ENCODE peak calls at places on chromosomes 11 and 22, in seven cellular contexts. One of them, this sample, is unnamed.

GRCh38 chr22:23305321-23305910 is 125.1 kb downstream of the BCR start:
- DNase-seq in IMR-90: peak
- DNase-seq in mammary epithelial cell: no peak
- DNase-seq in astrocyte: peak
- DNase-seq in neural progenitor cell: no peak
- DNase-seq in MM.1S: no peak
- DNase-seq in kidney: peak
- DNase-seq in this sample: no peak

GRCh38 chr22:36808611-36809344 is 8.1 kb downstream of the PVALB start:
- DNase-seq in IMR-90: no peak
- DNase-seq in neural progenitor cell: no peak
- DNase-seq in MM.1S: peak
- DNase-seq in astrocyte: no peak
- DNase-seq in kidney: no peak
- DNase-seq in mammary epithelial cell: no peak
- DNase-seq in this sample: no peak

GRCh38 chr11:128095459-128096096 is 491.8 kb downstream of the ETS1 start:
- DNase-seq in neural progenitor cell: no peak
- DNase-seq in mammary epithelial cell: peak
- DNase-seq in IMR-90: peak
- DNase-seq in astrocyte: peak
- DNase-seq in kidney: no peak
- DNase-seq in MM.1S: no peak
- DNase-seq in this sample: no peak

GRCh38 chr22:48320671-48321515 is 1506.8 kb downstream of the BRD1 start:
- DNase-seq in IMR-90: no peak
- DNase-seq in neural progenitor cell: peak
- DNase-seq in astrocyte: no peak
- DNase-seq in kidney: peak
- DNase-seq in MM.1S: no peak
- DNase-seq in mammary epithelial cell: no peak
- DNase-seq in this sample: no peak

GRCh38 chr22:42268852-42269406 is 1.5 kb downstream of the TCF20 start:
- DNase-seq in neural progenitor cell: no peak
- DNase-seq in MM.1S: no peak
- DNase-seq in mammary epithelial cell: no peak
- DNase-seq in astrocyte: no peak
- DNase-seq in IMR-90: no peak
- DNase-seq in kidney: no peak
- DNase-seq in this sample: no peak

GRCh38 chr11:94583885-94584500 is 16.8 kb downstream of the PIWIL4 start:
- DNase-seq in kidney: no peak
- DNase-seq in astrocyte: no peak
- DNase-seq in neural progenitor cell: no peak
- DNase-seq in MM.1S: no peak
- DNase-seq in IMR-90: peak
- DNase-seq in mammary epithelial cell: peak
- DNase-seq in this sample: no peak

GRCh38 chr11:44906641-44907040 is 44.0 kb downstream of the TP53I11 start:
- DNase-seq in mammary epithelial cell: no peak
- DNase-seq in astrocyte: no peak
- DNase-seq in MM.1S: no peak
- DNase-seq in kidney: no peak
- DNase-seq in IMR-90: no peak
- DNase-seq in neural progenitor cell: no peak
- DNase-seq in this sample: no peak

GRCh38 chr22:27801616-27802388 is at the start of gene MN1:
- DNase-seq in MM.1S: no peak
- DNase-seq in neural progenitor cell: peak
- DNase-seq in mammary epithelial cell: peak
- DNase-seq in IMR-90: peak
- DNase-seq in kidney: peak
- DNase-seq in astrocyte: no peak
- DNase-seq in this sample: peak

GRCh38 chr11:45993438-45994064 is 71.1 kb downstream of the LARGE2 start:
- DNase-seq in kidney: no peak
- DNase-seq in astrocyte: peak
- DNase-seq in neural progenitor cell: no peak
- DNase-seq in MM.1S: no peak
- DNase-seq in IMR-90: no peak
- DNase-seq in mammary epithelial cell: no peak
- DNase-seq in this sample: peak

GRCh38 chr11:9118277-9118676 is 26.9 kb upstream of the SCUBE2 start:
- DNase-seq in mammary epithelial cell: no peak
- DNase-seq in neural progenitor cell: no peak
- DNase-seq in MM.1S: no peak
- DNase-seq in kidney: no peak
- DNase-seq in IMR-90: no peak
- DNase-seq in astrocyte: peak
- DNase-seq in this sample: no peak

GRCh38 chr11:23585700-23586099 is 725.4 kb upstream of the CCDC179 start:
- DNase-seq in mammary epithelial cell: no peak
- DNase-seq in neural progenitor cell: no peak
- DNase-seq in kidney: no peak
- DNase-seq in astrocyte: no peak
- DNase-seq in MM.1S: no peak
- DNase-seq in IMR-90: no peak
- DNase-seq in this sample: no peak

GRCh38 chr11:83816572-83817187 is 530.5 kb upstream of the CCDC90B start:
- DNase-seq in neural progenitor cell: peak
- DNase-seq in mammary epithelial cell: no peak
- DNase-seq in kidney: no peak
- DNase-seq in IMR-90: peak
- DNase-seq in MM.1S: peak
- DNase-seq in astrocyte: peak
- DNase-seq in this sample: no peak

GRCh38 chr22:32144875-32145274 is 14.2 kb downstream of the C22orf42 start:
- DNase-seq in astrocyte: no peak
- DNase-seq in neural progenitor cell: no peak
- DNase-seq in mammary epithelial cell: no peak
- DNase-seq in IMR-90: no peak
- DNase-seq in kidney: no peak
- DNase-seq in MM.1S: no peak
- DNase-seq in this sample: no peak

GRCh38 chr11:10453261-10453660 is 1.8 kb upstream of the AMPD3 start:
- DNase-seq in MM.1S: no peak
- DNase-seq in astrocyte: no peak
- DNase-seq in neural progenitor cell: no peak
- DNase-seq in mammary epithelial cell: peak
- DNase-seq in kidney: no peak
- DNase-seq in IMR-90: peak
- DNase-seq in this sample: no peak

GRCh38 chr11:95884364-95884763 is 39.5 kb downstream of the MTMR2 start:
- DNase-seq in MM.1S: no peak
- DNase-seq in kidney: no peak
- DNase-seq in neural progenitor cell: no peak
- DNase-seq in astrocyte: peak
- DNase-seq in IMR-90: peak
- DNase-seq in mammary epithelial cell: peak
- DNase-seq in this sample: no peak

GRCh38 chr11:2142762-2143202 is 3.6 kb upstream of the IGF2 start:
- DNase-seq in MM.1S: no peak
- DNase-seq in mammary epithelial cell: peak
- DNase-seq in kidney: no peak
- DNase-seq in neural progenitor cell: no peak
- DNase-seq in IMR-90: peak
- DNase-seq in astrocyte: peak
- DNase-seq in this sample: no peak

GRCh38 chr22:19229600-19229999 is 51.1 kb upstream of the SLC25A1 start:
- DNase-seq in MM.1S: no peak
- DNase-seq in astrocyte: no peak
- DNase-seq in IMR-90: no peak
- DNase-seq in kidney: no peak
- DNase-seq in mammary epithelial cell: no peak
- DNase-seq in neural progenitor cell: no peak
- DNase-seq in this sample: no peak

GRCh38 chr22:21726650-21727049 is 8.9 kb downstream of the YPEL1 start:
- DNase-seq in neural progenitor cell: peak
- DNase-seq in MM.1S: peak
- DNase-seq in kidney: no peak
- DNase-seq in astrocyte: no peak
- DNase-seq in mammary epithelial cell: no peak
- DNase-seq in IMR-90: no peak
- DNase-seq in this sample: peak

GRCh38 chr11:116605543-116605942 is 167.2 kb downstream of the BUD13 start:
- DNase-seq in IMR-90: peak
- DNase-seq in neural progenitor cell: peak
- DNase-seq in astrocyte: peak
- DNase-seq in mammary epithelial cell: peak
- DNase-seq in MM.1S: peak
- DNase-seq in kidney: no peak
- DNase-seq in this sample: peak

GRCh38 chr11:103910721-103911120 is 125.7 kb upstream of the DDI1 start:
- DNase-seq in astrocyte: no peak
- DNase-seq in MM.1S: no peak
- DNase-seq in kidney: no peak
- DNase-seq in IMR-90: no peak
- DNase-seq in mammary epithelial cell: no peak
- DNase-seq in neural progenitor cell: no peak
- DNase-seq in this sample: peak

GRCh38 chr11:115993613-115994012 is 489.4 kb upstream of the CADM1 start:
- DNase-seq in kidney: no peak
- DNase-seq in neural progenitor cell: no peak
- DNase-seq in MM.1S: no peak
- DNase-seq in mammary epithelial cell: no peak
- DNase-seq in astrocyte: no peak
- DNase-seq in IMR-90: no peak
- DNase-seq in this sample: no peak

GRCh38 chr11:64724863-64725535 is 2.0 kb upstream of the NRXN2 start:
- DNase-seq in IMR-90: no peak
- DNase-seq in astrocyte: no peak
- DNase-seq in mammary epithelial cell: no peak
- DNase-seq in neural progenitor cell: no peak
- DNase-seq in MM.1S: no peak
- DNase-seq in kidney: peak
- DNase-seq in this sample: peak

GRCh38 chr11:69891421-69892236 is 72.4 kb upstream of the FGF3 start:
- DNase-seq in IMR-90: peak
- DNase-seq in mammary epithelial cell: no peak
- DNase-seq in astrocyte: no peak
- DNase-seq in kidney: peak
- DNase-seq in MM.1S: no peak
- DNase-seq in neural progenitor cell: no peak
- DNase-seq in this sample: no peak

DNA sequence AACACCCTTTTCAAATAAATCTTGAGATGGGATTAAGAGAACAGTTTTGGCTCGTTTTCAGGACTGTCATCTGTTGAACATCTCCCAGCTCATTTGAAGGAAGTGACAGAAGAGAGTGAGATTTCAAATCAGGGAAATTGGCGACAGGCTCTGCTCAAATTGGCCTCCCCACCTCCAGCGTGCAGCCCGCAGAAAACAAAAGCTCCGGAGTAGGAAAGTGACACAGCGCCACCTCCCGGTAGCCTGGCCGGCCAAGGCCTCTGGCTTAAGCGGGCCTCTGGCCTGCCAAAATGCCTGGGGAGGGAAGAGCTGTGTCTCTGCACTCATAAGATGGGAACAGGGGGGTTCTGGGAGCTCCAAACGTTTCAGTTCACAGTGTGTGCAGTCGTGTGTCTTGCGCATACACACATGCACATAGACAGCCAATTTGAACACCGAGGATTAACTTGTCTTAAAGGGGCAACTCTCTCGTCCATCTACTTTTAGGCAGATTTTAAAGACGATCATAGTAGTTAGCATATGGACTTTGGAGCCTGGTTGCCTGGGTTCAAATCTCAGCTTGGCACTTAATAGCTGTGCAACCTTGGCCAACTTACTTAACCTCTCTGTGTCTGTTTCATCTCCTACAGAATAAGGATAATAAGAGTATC is 132.7 kb upstream of the RCN1 start:
- DNase-seq in astrocyte: peak
- DNase-seq in MM.1S: peak
- DNase-seq in IMR-90: peak
- DNase-seq in mammary epithelial cell: peak
- DNase-seq in kidney: no peak
- DNase-seq in neural progenitor cell: peak
- DNase-seq in this sample: peak
- H3K9ac ChIP-seq in astrocyte: no peak
- H3K9ac ChIP-seq in MM.1S: no peak
- H3K9ac ChIP-seq in IMR-90: no peak
- H3K9ac ChIP-seq in mammary epithelial cell: no peak
- H3K9ac ChIP-seq in kidney: no peak
- H3K9ac ChIP-seq in neural progenitor cell: no peak
- H3K9ac ChIP-seq in this sample: no peak

DNA sequence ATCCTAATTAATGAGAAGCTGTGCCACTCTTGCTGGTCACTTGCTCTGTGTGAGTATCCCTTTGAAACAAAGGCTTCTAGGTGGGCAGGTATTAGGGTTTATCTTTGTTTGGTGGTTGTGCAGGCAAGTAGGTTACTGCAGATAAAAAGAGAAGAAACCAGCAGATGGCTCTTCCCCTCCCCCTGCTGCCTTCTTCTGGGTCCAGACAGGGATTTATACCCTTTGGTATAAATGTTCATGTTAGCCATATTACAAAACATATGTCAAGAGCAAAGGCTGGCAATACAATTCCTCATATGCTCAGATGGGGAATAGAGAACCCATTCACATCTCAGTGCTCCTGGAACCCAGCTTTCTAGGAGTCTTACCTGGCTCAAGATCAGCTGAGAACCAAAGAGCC is 109.9 kb downstream of the NAV2 start:
- DNase-seq in neural progenitor cell: no peak
- DNase-seq in MM.1S: no peak
- DNase-seq in astrocyte: no peak
- DNase-seq in IMR-90: no peak
- DNase-seq in mammary epithelial cell: no peak
- DNase-seq in kidney: no peak
- DNase-seq in this sample: no peak
- H3K4me3 ChIP-seq in neural progenitor cell: no peak
- H3K4me3 ChIP-seq in MM.1S: no peak
- H3K4me3 ChIP-seq in astrocyte: no peak
- H3K4me3 ChIP-seq in IMR-90: no peak
- H3K4me3 ChIP-seq in mammary epithelial cell: no peak
- H3K4me3 ChIP-seq in kidney: no peak
- H3K4me3 ChIP-seq in this sample: no peak

GRCh38 chr11:118002010-118002540 is 15.9 kb downstream of the IL10RA start:
- DNase-seq in mammary epithelial cell: no peak
- DNase-seq in astrocyte: no peak
- DNase-seq in kidney: no peak
- DNase-seq in MM.1S: no peak
- DNase-seq in IMR-90: no peak
- DNase-seq in neural progenitor cell: no peak
- DNase-seq in this sample: no peak
- H3K9ac ChIP-seq in mammary epithelial cell: no peak
- H3K9ac ChIP-seq in astrocyte: no peak
- H3K9ac ChIP-seq in kidney: no peak
- H3K9ac ChIP-seq in MM.1S: no peak
- H3K9ac ChIP-seq in IMR-90: no peak
- H3K9ac ChIP-seq in neural progenitor cell: no peak
- H3K9ac ChIP-seq in this sample: no peak

DNA sequence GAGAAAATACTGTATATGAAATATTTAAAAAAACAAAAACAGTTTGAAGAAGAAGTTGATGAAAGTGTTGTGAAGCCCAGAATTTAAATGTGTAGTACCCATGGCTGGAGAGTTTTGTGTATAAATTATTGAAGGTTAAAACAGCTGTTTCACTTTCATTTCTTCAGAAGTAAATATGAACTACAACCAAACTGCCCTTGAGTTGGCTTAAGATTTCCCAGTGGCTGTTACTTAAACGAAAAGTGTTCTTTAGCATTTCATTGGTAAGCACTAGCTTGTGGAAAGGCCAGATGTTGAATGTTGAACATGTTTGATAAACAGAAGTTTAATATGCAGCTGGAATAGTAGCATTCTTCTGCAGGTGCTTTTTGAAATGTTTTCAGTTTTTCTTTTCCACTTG is 83.3 kb upstream of the TNRC6B start:
- DNase-seq in mammary epithelial cell: no peak
- DNase-seq in neural progenitor cell: no peak
- DNase-seq in MM.1S: peak
- DNase-seq in kidney: no peak
- DNase-seq in IMR-90: peak
- DNase-seq in astrocyte: no peak
- DNase-seq in this sample: no peak
- H3K4me3 ChIP-seq in mammary epithelial cell: no peak
- H3K4me3 ChIP-seq in neural progenitor cell: no peak
- H3K4me3 ChIP-seq in MM.1S: peak
- H3K4me3 ChIP-seq in kidney: peak
- H3K4me3 ChIP-seq in IMR-90: no peak
- H3K4me3 ChIP-seq in astrocyte: no peak
- H3K4me3 ChIP-seq in this sample: no peak